ENCODE peak calls at places on chromosomes 5 and 9, in four cellular contexts. Z is A172, P is GM19239, H is WTC11. A is an unnamed sample.
A peak's percentile ranks its signal among the peaks of the same experiment; 100 is the strongest.

GRCh38 chr9:95463145-95464060 is 53.4 kb downstream of the PTCH1 start:
- DNase-seq in Z (no peak), P (no peak), H (no peak), A (peak; percentile 39)

GRCh38 chr5:56429110-56429561 is 196.0 kb upstream of the ANKRD55 start:
- DNase-seq in Z (no peak), P (no peak), H (no peak), A (no peak)

GRCh38 chr5:179914032-179914755 is 6.5 kb upstream of the TBC1D9B start:
- DNase-seq in Z (peak; percentile 79), P (no peak), H (no peak), A (peak; percentile 46)

GRCh38 chr9:117771162-117771561 is 67.0 kb downstream of the TLR4 start:
- DNase-seq in Z (no peak), P (no peak), H (no peak), A (no peak)

GRCh38 chr5:81161012-81161601 is 72.0 kb upstream of the CKMT2 start:
- DNase-seq in Z (no peak), P (peak; percentile 18), H (no peak), A (peak; percentile 46)

GRCh38 chr9:90007516-90008430 is 403.0 kb downstream of the GADD45G start:
- DNase-seq in Z (peak; percentile 82), P (no peak), H (no peak), A (no peak)

GRCh38 chr5:149775785-149776184 is 45.7 kb downstream of the PPARGC1B start:
- DNase-seq in Z (no peak), P (no peak), H (no peak), A (no peak)

GRCh38 chr5:53321073-53321472 is 159.4 kb upstream of the FST start:
- DNase-seq in Z (no peak), P (no peak), H (no peak), A (no peak)

GRCh38 chr9:131840220-131840619 is 100.3 kb upstream of the RAPGEF1 start:
- DNase-seq in Z (no peak), P (no peak), H (no peak), A (no peak)

GRCh38 chr5:68378204-68378830 is 162.8 kb downstream of the PIK3R1 start:
- DNase-seq in Z (no peak), P (peak; percentile 12), H (no peak), A (no peak)

GRCh38 chr9:96327694-96328352 is 25.8 kb upstream of the HSD17B3 start:
- DNase-seq in Z (peak; percentile 81), P (peak; percentile 36), H (no peak), A (peak; percentile 62)

GRCh38 chr9:15423328-15423985 is 781 bp downstream of the SNAPC3 start:
- DNase-seq in Z (peak; percentile 8), P (no peak), H (no peak), A (peak; percentile 33)

GRCh38 chr9:135702002-135702721 is at the start of gene KCNT1:
- DNase-seq in Z (peak; percentile 14), P (peak; percentile 94), H (peak; percentile 83), A (peak; percentile 91)

GRCh38 chr5:5983261-5983660 is 395.1 kb downstream of the MED10 start:
- DNase-seq in Z (no peak), P (no peak), H (no peak), A (no peak)

GRCh38 chr5:59685806-59686205 is 207.7 kb downstream of the PDE4D start:
- DNase-seq in Z (no peak), P (no peak), H (no peak), A (no peak)

GRCh38 chr5:130335116-130335515 is 430.9 kb downstream of the CHSY3 start:
- DNase-seq in Z (peak; percentile 27), P (no peak), H (no peak), A (no peak)

GRCh38 chr5:74382864-74383618 is 257.5 kb downstream of the ENC1 start:
- DNase-seq in Z (peak; percentile 74), P (no peak), H (no peak), A (no peak)

GRCh38 chr9:99400184-99400731 is 178.2 kb downstream of the SEC61B start:
- DNase-seq in Z (no peak), P (no peak), H (no peak), A (no peak)

GRCh38 chr9:105835721-105836120 is 141.4 kb downstream of the TMEM38B start:
- DNase-seq in Z (no peak), P (no peak), H (peak; percentile 18), A (no peak)

GRCh38 chr5:178466342-178466741 is 123.9 kb downstream of the COL23A1 start:
- DNase-seq in Z (no peak), P (no peak), H (no peak), A (no peak)

GRCh38 chr5:90640484-90641059 is 82.0 kb downstream of the ADGRV1 start:
- DNase-seq in Z (no peak), P (no peak), H (no peak), A (no peak)

GRCh38 chr5:67407979-67408378 is 211.4 kb upstream of the CD180 start:
- DNase-seq in Z (no peak), P (no peak), H (no peak), A (no peak)

GRCh38 chr5:86814315-86814714 is 196.6 kb downstream of the COX7C start:
- DNase-seq in Z (no peak), P (no peak), H (no peak), A (no peak)

GRCh38 chr5:159504106-159504856 is 174.0 kb upstream of the IL12B start:
- DNase-seq in Z (peak; percentile 13), P (no peak), H (no peak), A (no peak)

GRCh38 chr5:149581931-149582768 is 852 bp downstream of the ARHGEF37 start:
- DNase-seq in Z (peak; percentile 17), P (no peak), H (peak; percentile 35), A (no peak)

GRCh38 chr5:2740051-2740848 is 11.2 kb downstream of the IRX2 start:
- DNase-seq in Z (no peak), P (no peak), H (peak; percentile 52), A (no peak)

GRCh38 chr5:22787807-22788206 is 65.3 kb downstream of the CDH12 start:
- DNase-seq in Z (no peak), P (no peak), H (no peak), A (no peak)

GRCh38 chr5:82107277-82107676 is 135.5 kb downstream of the ATG10 start:
- DNase-seq in Z (peak; percentile 20), P (no peak), H (no peak), A (no peak)

GRCh38 chr9:17315341-17315740 is 180.5 kb downstream of the CNTLN start:
- DNase-seq in Z (no peak), P (no peak), H (no peak), A (no peak)

GRCh38 chr9:107942870-107943269 is 453.3 kb upstream of the KLF4 start:
- DNase-seq in Z (no peak), P (no peak), H (no peak), A (no peak)

GRCh38 chr5:73623060-73623459 is 2.9 kb upstream of the ARHGEF28 start:
- DNase-seq in Z (no peak), P (no peak), H (no peak), A (no peak)

GRCh38 chr5:6873359-6873758 is 160.1 kb downstream of the TENT4A start:
- DNase-seq in Z (no peak), P (no peak), H (no peak), A (no peak)

GRCh38 chr5:31477516-31477915 is 54.4 kb downstream of the DROSHA start:
- DNase-seq in Z (no peak), P (no peak), H (no peak), A (no peak)

GRCh38 chr9:77764894-77765780 is 117.0 kb upstream of the GNA14 start:
- DNase-seq in Z (peak; percentile 30), P (no peak), H (no peak), A (no peak)

GRCh38 chr5:115842089-115842881 is 550 bp downstream of the AP3S1 start:
- DNase-seq in Z (peak; percentile 26), P (no peak), H (no peak), A (peak; percentile 20)

GRCh38 chr9:127916665-127917581 is at the start of gene ST6GALNAC4:
- DNase-seq in Z (peak; percentile 84), P (peak; percentile 80), H (peak; percentile 96), A (peak; percentile 99)

GRCh38 chr9:79572891-79573696 is 1.3 kb downstream of the TLE4 start:
- DNase-seq in Z (no peak), P (no peak), H (peak; percentile 41), A (peak; percentile 45)